ENCODE peak calls at places on chromosomes 4 and X, in five cellular contexts. One of them, this sample, is unnamed.

GRCh38 chr4:99863-100262 is 24.4 kb upstream of the ZNF718 start:
- DNase-seq in ELF-1: no peak
- DNase-seq in colonic mucosa: no peak
- DNase-seq in activated T-helper 1 cell treated with Interleukin-2 at 50 U/mL for 16 hours: no peak
- DNase-seq in CD4-positive, alpha-beta T cell: no peak
- DNase-seq in this sample: no peak

GRCh38 chr4:152728343-152728742 is 48.5 kb upstream of the TMEM154 start:
- DNase-seq in colonic mucosa: no peak
- DNase-seq in activated T-helper 1 cell treated with Interleukin-2 at 50 U/mL for 16 hours: no peak
- DNase-seq in CD4-positive, alpha-beta T cell: no peak
- DNase-seq in ELF-1: no peak
- DNase-seq in this sample: no peak

GRCh38 chr4:154495867-154496266 is 4.3 kb upstream of the DCHS2 start:
- DNase-seq in colonic mucosa: no peak
- DNase-seq in ELF-1: no peak
- DNase-seq in activated T-helper 1 cell treated with Interleukin-2 at 50 U/mL for 16 hours: no peak
- DNase-seq in CD4-positive, alpha-beta T cell: no peak
- DNase-seq in this sample: no peak

GRCh38 chrX:81390244-81390643 is 188.3 kb downstream of the SH3BGRL start:
- DNase-seq in activated T-helper 1 cell treated with Interleukin-2 at 50 U/mL for 16 hours: no peak
- DNase-seq in ELF-1: no peak
- DNase-seq in colonic mucosa: no peak
- DNase-seq in CD4-positive, alpha-beta T cell: no peak
- DNase-seq in this sample: no peak

GRCh38 chrX:41600266-41600665 is 88.5 kb upstream of the GPR34 start:
- DNase-seq in CD4-positive, alpha-beta T cell: no peak
- DNase-seq in ELF-1: no peak
- DNase-seq in colonic mucosa: no peak
- DNase-seq in activated T-helper 1 cell treated with Interleukin-2 at 50 U/mL for 16 hours: no peak
- DNase-seq in this sample: no peak

GRCh38 chr4:94673961-94674360 is 83.8 kb upstream of the BMPR1B start:
- DNase-seq in activated T-helper 1 cell treated with Interleukin-2 at 50 U/mL for 16 hours: no peak
- DNase-seq in ELF-1: no peak
- DNase-seq in CD4-positive, alpha-beta T cell: no peak
- DNase-seq in colonic mucosa: no peak
- DNase-seq in this sample: no peak

GRCh38 chrX:44203791-44204190 is 139.7 kb downstream of the EFHC2 start:
- DNase-seq in CD4-positive, alpha-beta T cell: no peak
- DNase-seq in activated T-helper 1 cell treated with Interleukin-2 at 50 U/mL for 16 hours: no peak
- DNase-seq in ELF-1: peak
- DNase-seq in colonic mucosa: no peak
- DNase-seq in this sample: no peak

GRCh38 chr4:1244081-1244977 is 4.6 kb downstream of the CTBP1 start:
- DNase-seq in activated T-helper 1 cell treated with Interleukin-2 at 50 U/mL for 16 hours: no peak
- DNase-seq in CD4-positive, alpha-beta T cell: no peak
- DNase-seq in ELF-1: no peak
- DNase-seq in colonic mucosa: no peak
- DNase-seq in this sample: no peak

GRCh38 chr4:71545168-71545567 is 206.3 kb downstream of the SLC4A4 start:
- DNase-seq in CD4-positive, alpha-beta T cell: no peak
- DNase-seq in ELF-1: no peak
- DNase-seq in activated T-helper 1 cell treated with Interleukin-2 at 50 U/mL for 16 hours: no peak
- DNase-seq in colonic mucosa: no peak
- DNase-seq in this sample: no peak

GRCh38 chr4:113683143-113683542 is 78.4 kb downstream of the CAMK2D start:
- DNase-seq in ELF-1: no peak
- DNase-seq in CD4-positive, alpha-beta T cell: peak
- DNase-seq in activated T-helper 1 cell treated with Interleukin-2 at 50 U/mL for 16 hours: peak
- DNase-seq in colonic mucosa: no peak
- DNase-seq in this sample: peak

GRCh38 chr4:100103671-100104070 is 86.6 kb downstream of the DDIT4L start:
- DNase-seq in activated T-helper 1 cell treated with Interleukin-2 at 50 U/mL for 16 hours: no peak
- DNase-seq in ELF-1: no peak
- DNase-seq in CD4-positive, alpha-beta T cell: no peak
- DNase-seq in colonic mucosa: no peak
- DNase-seq in this sample: no peak